ENCODE peak calls at places on chromosomes 6 and 20, in nine cellular contexts. O is progenitor cell of endocrine pancreas; J is GM20000; L is AG20443; H is RCC 7860; B is left ventricle myocardium inferior; M is stimulated activated CD4-positive, alpha-beta T cell treated with anti-CD3 and anti-CD28 coated beads, Interleukin-1b, Interleukin-23, amount 100 ng/mL, for 4 hours; S is NCI-H2081 treated with DMSO at 0.1 percent for 48 hours; Y is mucosa of gallbladder. E is an unnamed sample.

GRCh38 chr6:6466967-6467761 is 121.4 kb upstream of the LY86 start:
- DNase-seq in O (no peak), J (no peak), L (no peak), H (no peak), B (no peak), M (no peak), S (no peak), Y (no peak), E (no peak)

GRCh38 chr6:42131531-42131930 is 10.9 kb downstream of the C6orf132 start:
- DNase-seq in O (no peak), J (no peak), L (peak; percentile 83), H (peak; percentile 53), B (no peak), M (no peak), S (no peak), Y (no peak), E (peak; percentile 49)

GRCh38 chr6:46054531-46054930 is 38.9 kb upstream of the CLIC5 start:
- DNase-seq in O (no peak), J (no peak), L (no peak), H (no peak), B (no peak), M (no peak), S (no peak), Y (no peak), E (no peak)

GRCh38 chr20:8116067-8116811 is 15.8 kb upstream of the PLCB1 start:
- DNase-seq in O (no peak), J (no peak), L (peak; percentile 53), H (no peak), B (no peak), M (no peak), S (no peak), Y (no peak), E (peak; percentile 70)

GRCh38 chr6:46756469-46757205 is 9.9 kb downstream of the ANKRD66 start:
- DNase-seq in O (no peak), J (no peak), L (no peak), H (no peak), B (no peak), M (no peak), S (no peak), Y (no peak), E (no peak)

GRCh38 chr20:44494266-44494665 is 18.6 kb downstream of the TTPAL start:
- DNase-seq in O (no peak), J (no peak), L (peak; percentile 62), H (no peak), B (no peak), M (no peak), S (no peak), Y (no peak), E (peak; percentile 82)

GRCh38 chr6:121733216-121733615 is 297.8 kb downstream of the GJA1 start:
- DNase-seq in O (no peak), J (no peak), L (no peak), H (no peak), B (no peak), M (no peak), S (no peak), Y (no peak), E (peak; percentile 61)

GRCh38 chr6:168542301-168542700 is 101.3 kb downstream of the SMOC2 start:
- DNase-seq in O (no peak), J (no peak), L (no peak), H (no peak), B (no peak), M (no peak), S (no peak), Y (no peak), E (no peak)

GRCh38 chr20:22506827-22507226 is 77.5 kb downstream of the FOXA2 start:
- DNase-seq in O (no peak), J (no peak), L (no peak), H (no peak), B (no peak), M (no peak), S (no peak), Y (no peak), E (no peak)

GRCh38 chr6:66226099-66226498 is 519.1 kb upstream of the EYS start:
- DNase-seq in O (no peak), J (no peak), L (no peak), H (no peak), B (no peak), M (no peak), S (peak; percentile 80), Y (no peak), E (peak; percentile 15)

GRCh38 chr6:168961257-168961656 is 292.4 kb downstream of the THBS2 start:
- DNase-seq in O (no peak), J (no peak), L (no peak), H (no peak), B (no peak), M (no peak), S (no peak), Y (no peak), E (no peak)

GRCh38 chr6:157273756-157274088 is 49.6 kb downstream of the TMEM242 start:
- DNase-seq in O (no peak), J (peak; percentile 82), L (peak; percentile 29), H (no peak), B (peak; percentile 39), M (peak; percentile 64), S (no peak), Y (no peak), E (no peak)

GRCh38 chr6:156662025-156662445 is 115.1 kb upstream of the ARID1B start:
- DNase-seq in O (peak; percentile 69), J (peak; percentile 38), L (peak; percentile 81), H (no peak), B (no peak), M (peak; percentile 50), S (no peak), Y (no peak), E (peak; percentile 99)

E was measured in AG10803.